ENCODE peak calls at places on chromosomes 6 and 20, in seven cellular contexts. Z is HCT116, V is GM12878, U is SK-N-SH, N is NT2/D1, K is HepG2, D is K562. J is an unnamed sample.
A peak's percentile ranks its signal among the peaks of the same experiment; 100 is the strongest.

GRCh38 chr20:31675828-31676533 is 38.3 kb downstream of the COX4I2 start:
- DNase-seq in D (peak; percentile 82), Z (no peak), U (no peak), K (no peak), V (no peak), N (no peak), J (no peak)

GRCh38 chr6:36389353-36389752 is 1.9 kb upstream of the ETV7 start:
- DNase-seq in V (no peak), Z (no peak), U (no peak), D (no peak), K (no peak), N (no peak), J (no peak)

GRCh38 chr6:39206250-39206721 is 23.0 kb downstream of the KCNK5 start:
- DNase-seq in Z (no peak), U (no peak), N (no peak), K (no peak), V (no peak), D (peak; percentile 81), J (no peak)

GRCh38 chr20:381581-382290 is 1.2 kb downstream of the TRIB3 start:
- DNase-seq in D (peak; percentile 75), U (peak; percentile 88), K (peak; percentile 85), N (no peak), V (peak; percentile 48), Z (peak; percentile 61), J (no peak)

GRCh38 chr6:134436950-134437349 is 119.0 kb upstream of the SGK1 start:
- DNase-seq in V (peak; percentile 8), U (no peak), K (no peak), N (no peak), Z (no peak), D (no peak), J (no peak)

GRCh38 chr6:41947581-41948220 is 6.1 kb upstream of the CCND3 start:
- DNase-seq in N (no peak), K (no peak), U (no peak), Z (no peak), D (no peak), V (no peak), J (no peak)

GRCh38 chr20:37480915-37481314 is 40.1 kb upstream of the NNAT start:
- DNase-seq in K (no peak), V (no peak), Z (no peak), D (no peak), U (no peak), N (no peak), J (no peak)

GRCh38 chr6:160127270-160128124 is 5.9 kb downstream of the SLC22A1 start:
- DNase-seq in V (no peak), U (no peak), Z (no peak), D (no peak), K (no peak), N (no peak), J (no peak)

GRCh38 chr6:138523347-138524210 is 24.3 kb upstream of the NHSL1 start:
- DNase-seq in U (no peak), K (no peak), N (no peak), V (no peak), Z (no peak), D (no peak), J (no peak)

GRCh38 chr20:44496976-44497375 is 21.3 kb downstream of the TTPAL start:
- DNase-seq in Z (peak; percentile 39), N (peak; percentile 18), U (no peak), V (no peak), D (no peak), K (no peak), J (peak; percentile 13)

GRCh38 chr6:54037277-54037779 is 73.9 kb upstream of the MLIP start:
- DNase-seq in Z (no peak), D (no peak), K (peak; percentile 70), U (no peak), V (no peak), N (no peak), J (no peak)

GRCh38 chr6:3260296-3260695 is 1.5 kb downstream of the PSMG4 start:
- DNase-seq in N (no peak), Z (no peak), D (no peak), U (no peak), V (no peak), K (no peak), J (no peak)

GRCh38 chr6:12017876-12018401 is 5.8 kb downstream of the HIVEP1 start:
- DNase-seq in U (no peak), N (no peak), V (no peak), K (no peak), Z (no peak), D (no peak), J (no peak)

GRCh38 chr20:45154183-45154582 is 20.5 kb upstream of the PI3 start:
- DNase-seq in D (no peak), Z (no peak), N (no peak), V (no peak), U (no peak), K (no peak), J (no peak)

GRCh38 chr20:40685349-40685748 is 3.7 kb downstream of the MAFB start:
- DNase-seq in K (no peak), D (no peak), U (no peak), Z (no peak), N (no peak), V (no peak), J (no peak)

GRCh38 chr20:41006936-41007871 is 21.4 kb upstream of the TOP1 start:
- DNase-seq in K (peak; percentile 52), Z (no peak), V (no peak), D (no peak), U (no peak), N (no peak), J (no peak)

GRCh38 chr6:87949194-87949593 is 98.4 kb upstream of the SPACA1 start:
- DNase-seq in K (no peak), U (no peak), V (no peak), Z (no peak), D (no peak), N (no peak), J (no peak)

GRCh38 chr20:58017237-58017969 is 211.1 kb downstream of the ANKRD60 start:
- DNase-seq in K (peak; percentile 34), Z (peak; percentile 89), N (no peak), D (no peak), U (no peak), V (no peak), J (no peak)

GRCh38 chr6:13397359-13398080 is 69.2 kb upstream of the TBC1D7 start:
- DNase-seq in K (no peak), D (no peak), Z (no peak), U (no peak), N (no peak), V (peak; percentile 68), J (no peak)

GRCh38 chr20:21315138-21315537 is 12.0 kb downstream of the XRN2 start:
- DNase-seq in U (no peak), D (no peak), V (no peak), N (no peak), Z (no peak), K (no peak), J (no peak)

GRCh38 chr6:139605350-139605749 is 230.9 kb upstream of the CITED2 start:
- DNase-seq in V (no peak), N (no peak), U (no peak), K (no peak), Z (no peak), D (no peak), J (no peak)

GRCh38 chr6:5726976-5727718 is 279.6 kb downstream of the NRN1 start:
- DNase-seq in N (no peak), U (no peak), D (no peak), K (no peak), V (no peak), Z (no peak), J (no peak)

GRCh38 chr20:52242237-52243230 is 51.0 kb upstream of the ZFP64 start:
- DNase-seq in N (no peak), K (no peak), D (no peak), Z (no peak), V (no peak), U (peak; percentile 29), J (no peak)

GRCh38 chr6:30397697-30398096 is 52.7 kb downstream of the RPP21 start:
- DNase-seq in U (no peak), V (no peak), Z (no peak), K (no peak), D (no peak), N (no peak), J (no peak)
- TF ChIP-seq YY1 in U (no peak), V (no peak), Z (no peak), K (no peak), D (no peak), N (no peak), J (no peak)

GRCh38 chr6:34233867-34234266 is 2.8 kb upstream of the HMGA1 start:
- DNase-seq in U (no peak), N (no peak), Z (no peak), D (peak; percentile 4), V (no peak), K (no peak), J (no peak)

GRCh38 chr6:34234667-34235604 is 1.7 kb upstream of the HMGA1 start:
- DNase-seq in D (peak; percentile 88), Z (no peak), U (no peak), V (no peak), K (no peak), N (no peak), J (peak; percentile 90)

GRCh38 chr6:34237316-34237721 is 646 bp downstream of the HMGA1 start:
- DNase-seq in Z (no peak), D (peak; percentile 85), U (peak; percentile 87), K (no peak), N (no peak), V (no peak), J (no peak)

GRCh38 chr6:34236423-34237315 is at the start of gene HMGA1:
- DNase-seq in D (peak; percentile 88), N (no peak), V (peak; percentile 51), U (peak; percentile 99), Z (no peak), K (peak; percentile 81), J (peak; percentile 84)

DNA sequence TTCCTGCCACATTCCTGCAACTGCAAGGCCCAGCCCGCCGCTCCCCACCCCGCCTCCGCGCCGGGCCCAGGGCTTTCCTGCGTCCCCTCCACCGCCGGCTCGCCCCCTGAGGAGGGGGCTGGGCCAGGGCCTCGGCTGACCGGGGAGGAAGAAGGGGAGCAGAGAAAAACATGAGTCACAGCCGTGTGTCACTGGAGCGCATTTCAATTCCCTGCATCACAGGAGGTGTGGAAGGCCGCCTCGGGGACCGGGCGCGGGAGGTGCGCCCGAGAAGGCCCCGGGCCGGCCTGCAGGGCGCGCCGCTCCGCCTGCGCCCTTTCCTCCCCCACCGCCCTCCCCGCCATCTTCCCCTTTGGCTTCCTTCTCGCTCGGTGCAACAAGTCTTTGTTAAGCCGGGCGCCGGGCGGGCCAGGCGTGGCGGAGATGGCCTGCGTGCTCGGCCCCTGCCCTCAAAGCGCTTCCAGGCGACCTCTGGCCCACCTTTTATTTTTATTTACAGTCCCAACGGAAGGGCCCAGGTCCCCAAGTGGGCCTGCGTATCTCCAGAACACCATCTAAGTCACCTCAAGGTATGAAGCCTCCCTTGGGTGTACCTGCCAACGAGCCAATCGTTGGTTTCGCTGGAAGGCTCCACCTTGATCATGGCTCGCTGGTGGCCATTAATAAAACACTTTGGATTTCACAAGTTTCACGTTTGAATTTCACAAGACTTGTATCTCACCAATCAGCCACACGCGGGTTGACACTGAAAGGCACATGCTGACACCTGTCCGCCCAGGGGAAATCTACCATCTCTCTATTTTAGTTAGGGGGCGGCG is 859 bp upstream of the HMGA1 start:
- DNase-seq in D (peak; percentile 37), N (no peak), Z (no peak), V (no peak), K (no peak), U (no peak), J (no peak)
- TF ChIP-seq YY1 in D (peak; percentile 45), N (peak; percentile 18), Z (peak; percentile 67), V (peak; percentile 88), K (peak; percentile 0), U (no peak), J (peak; percentile 80)

GRCh38 chr6:33014841-33015634 is 5.6 kb upstream of the HLA-DOA start:
- DNase-seq in K (peak; percentile 77), D (peak; percentile 74), N (peak; percentile 54), V (peak; percentile 75), U (peak; percentile 71), Z (peak; percentile 78), J (no peak)
- TF ChIP-seq YY1 in K (no peak), D (no peak), N (no peak), V (peak; percentile 53), U (no peak), Z (no peak), J (no peak)

GRCh38 chr20:2814587-2815051 is at the start of gene C20orf141:
- DNase-seq in D (no peak), V (no peak), Z (no peak), N (no peak), U (peak; percentile 56), K (no peak), J (no peak)
- TF ChIP-seq YY1 in D (no peak), V (no peak), Z (no peak), N (no peak), U (no peak), K (no peak), J (no peak)

J was measured in H1.